ENCODE peak calls at places on chromosomes 6 and 20, in six cellular contexts. One of them, this sample, is unnamed. For H3K4me1 and H3K9me3, the result is how much of the 10 kb centered on the place peaks cover.

GRCh38 chr20:30815577-30816181 is 441.8 kb upstream of the DEFB115 start:
- DNase-seq in uterus: no peak
- DNase-seq in mucosa of descending colon: no peak
- DNase-seq in transverse colon: no peak
- DNase-seq in heart left ventricle: no peak
- DNase-seq in prostate gland: no peak
- DNase-seq in this sample: no peak

GRCh38 chr6:11217360-11218076 is 14.9 kb downstream of the NEDD9 start:
- DNase-seq in transverse colon: peak
- DNase-seq in prostate gland: peak
- DNase-seq in heart left ventricle: no peak
- DNase-seq in mucosa of descending colon: peak
- DNase-seq in uterus: no peak
- DNase-seq in this sample: peak

GRCh38 chr6:34332255-34333198 is 59.9 kb downstream of the NUDT3 start:
- DNase-seq in transverse colon: no peak
- DNase-seq in mucosa of descending colon: no peak
- DNase-seq in heart left ventricle: no peak
- DNase-seq in prostate gland: no peak
- DNase-seq in uterus: no peak
- DNase-seq in this sample: no peak

GRCh38 chr20:3923818-3924217 is 34.6 kb downstream of the PANK2 start:
- DNase-seq in prostate gland: no peak
- DNase-seq in mucosa of descending colon: no peak
- DNase-seq in heart left ventricle: no peak
- DNase-seq in uterus: no peak
- DNase-seq in transverse colon: no peak
- DNase-seq in this sample: no peak

GRCh38 chr6:73353636-73354388 is at the start of gene DPPA5:
- DNase-seq in heart left ventricle: no peak
- DNase-seq in prostate gland: no peak
- DNase-seq in mucosa of descending colon: no peak
- DNase-seq in uterus: no peak
- DNase-seq in transverse colon: no peak
- DNase-seq in this sample: no peak

GRCh38 chr20:34984756-34985261 is 29.1 kb downstream of the MYH7B start:
- DNase-seq in heart left ventricle: peak
- DNase-seq in mucosa of descending colon: no peak
- DNase-seq in transverse colon: no peak
- DNase-seq in uterus: no peak
- DNase-seq in prostate gland: no peak
- DNase-seq in this sample: no peak

GRCh38 chr20:63321148-63321831 is 28.3 kb downstream of the COL20A1 start:
- DNase-seq in transverse colon: no peak
- DNase-seq in uterus: no peak
- DNase-seq in mucosa of descending colon: no peak
- DNase-seq in heart left ventricle: peak
- DNase-seq in prostate gland: no peak
- DNase-seq in this sample: no peak

GRCh38 chr20:32183947-32184635 is 23.5 kb downstream of the PLAGL2 start:
- DNase-seq in prostate gland: no peak
- DNase-seq in heart left ventricle: no peak
- DNase-seq in transverse colon: no peak
- DNase-seq in uterus: no peak
- DNase-seq in mucosa of descending colon: no peak
- DNase-seq in this sample: no peak

GRCh38 chr6:147382945-147383554 is 125.4 kb upstream of the SAMD5 start:
- DNase-seq in transverse colon: no peak
- DNase-seq in mucosa of descending colon: peak
- DNase-seq in uterus: no peak
- DNase-seq in prostate gland: no peak
- DNase-seq in heart left ventricle: no peak
- DNase-seq in this sample: no peak

GRCh38 chr20:46348231-46348803 is 40.0 kb upstream of the CDH22 start:
- DNase-seq in uterus: no peak
- DNase-seq in heart left ventricle: no peak
- DNase-seq in prostate gland: no peak
- DNase-seq in transverse colon: no peak
- DNase-seq in mucosa of descending colon: no peak
- DNase-seq in this sample: no peak
- TF ChIP-seq CTCF in uterus: no peak
- TF ChIP-seq CTCF in heart left ventricle: no peak
- TF ChIP-seq CTCF in prostate gland: no peak
- TF ChIP-seq CTCF in transverse colon: no peak
- TF ChIP-seq CTCF in mucosa of descending colon: no peak
- TF ChIP-seq CTCF in this sample: no peak

DNA sequence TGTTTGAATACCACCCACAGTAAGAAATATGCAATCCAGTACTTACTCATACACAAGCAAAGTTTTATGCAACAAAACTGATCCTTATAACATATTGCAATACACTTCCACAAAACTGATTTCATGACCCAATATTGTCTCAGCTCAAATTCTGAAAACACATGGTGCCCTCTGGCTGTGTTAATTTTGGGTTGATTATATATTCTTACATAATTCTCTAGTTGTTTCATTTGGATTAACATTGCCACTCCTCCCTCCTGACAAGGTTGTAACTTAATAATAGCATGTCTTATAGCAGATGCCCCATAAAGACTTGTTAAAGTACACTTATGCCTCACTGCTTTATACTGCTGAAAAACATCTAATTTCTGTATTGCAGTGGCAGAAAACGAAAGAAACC is 73.0 kb upstream of the TULP1 start:
- DNase-seq in heart left ventricle: no peak
- DNase-seq in prostate gland: no peak
- DNase-seq in transverse colon: no peak
- DNase-seq in mucosa of descending colon: no peak
- DNase-seq in uterus: no peak
- DNase-seq in this sample: no peak
- H3K4me1 ChIP-seq in heart left ventricle: under half
- H3K4me1 ChIP-seq in prostate gland: under half
- H3K4me1 ChIP-seq in transverse colon: under half
- H3K4me1 ChIP-seq in mucosa of descending colon: under half
- H3K4me1 ChIP-seq in uterus: under half
- H3K4me1 ChIP-seq in this sample: under half

GRCh38 chr20:50369225-50370035 is 140.8 kb upstream of the PTPN1 start:
- DNase-seq in prostate gland: peak
- DNase-seq in mucosa of descending colon: peak
- DNase-seq in uterus: no peak
- DNase-seq in heart left ventricle: no peak
- DNase-seq in transverse colon: peak
- DNase-seq in this sample: peak
- H3K9me3 ChIP-seq in prostate gland: under half
- H3K9me3 ChIP-seq in mucosa of descending colon: under half
- H3K9me3 ChIP-seq in uterus: under half
- H3K9me3 ChIP-seq in heart left ventricle: under half
- H3K9me3 ChIP-seq in transverse colon: under half
- H3K9me3 ChIP-seq in this sample: under half

GRCh38 chr6:56580271-56580670 is 62.4 kb downstream of the DST start:
- DNase-seq in uterus: no peak
- DNase-seq in transverse colon: no peak
- DNase-seq in prostate gland: no peak
- DNase-seq in heart left ventricle: no peak
- DNase-seq in mucosa of descending colon: no peak
- DNase-seq in this sample: no peak
- TF ChIP-seq CTCF in uterus: no peak
- TF ChIP-seq CTCF in transverse colon: no peak
- TF ChIP-seq CTCF in prostate gland: no peak
- TF ChIP-seq CTCF in heart left ventricle: no peak
- TF ChIP-seq CTCF in mucosa of descending colon: no peak
- TF ChIP-seq CTCF in this sample: no peak

DNA sequence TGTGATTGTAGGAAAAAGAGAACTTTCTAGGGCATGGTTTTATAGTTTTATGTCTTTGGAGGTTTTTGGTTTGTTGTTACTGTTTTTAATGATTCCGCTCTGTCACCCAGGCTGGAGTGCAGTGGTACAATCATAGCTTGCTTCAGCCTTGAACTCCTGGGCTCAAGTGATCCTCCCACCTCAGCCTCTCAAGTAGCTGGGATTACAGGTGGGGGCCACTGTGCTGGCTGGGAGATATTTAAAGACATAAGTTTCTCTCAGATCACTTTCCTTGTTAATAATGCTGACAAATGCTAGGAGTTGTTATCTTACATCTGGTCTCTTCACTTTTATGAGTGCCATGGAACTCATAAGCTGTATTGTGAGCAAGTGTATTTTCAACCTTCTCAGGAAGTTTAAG is 116.3 kb downstream of the SCAF8 start:
- DNase-seq in transverse colon: no peak
- DNase-seq in mucosa of descending colon: no peak
- DNase-seq in prostate gland: no peak
- DNase-seq in heart left ventricle: no peak
- DNase-seq in uterus: no peak
- DNase-seq in this sample: no peak
- H3K4me1 ChIP-seq in transverse colon: under half
- H3K4me1 ChIP-seq in mucosa of descending colon: under half
- H3K4me1 ChIP-seq in prostate gland: under half
- H3K4me1 ChIP-seq in heart left ventricle: under half
- H3K4me1 ChIP-seq in uterus: under half
- H3K4me1 ChIP-seq in this sample: under half

DNA sequence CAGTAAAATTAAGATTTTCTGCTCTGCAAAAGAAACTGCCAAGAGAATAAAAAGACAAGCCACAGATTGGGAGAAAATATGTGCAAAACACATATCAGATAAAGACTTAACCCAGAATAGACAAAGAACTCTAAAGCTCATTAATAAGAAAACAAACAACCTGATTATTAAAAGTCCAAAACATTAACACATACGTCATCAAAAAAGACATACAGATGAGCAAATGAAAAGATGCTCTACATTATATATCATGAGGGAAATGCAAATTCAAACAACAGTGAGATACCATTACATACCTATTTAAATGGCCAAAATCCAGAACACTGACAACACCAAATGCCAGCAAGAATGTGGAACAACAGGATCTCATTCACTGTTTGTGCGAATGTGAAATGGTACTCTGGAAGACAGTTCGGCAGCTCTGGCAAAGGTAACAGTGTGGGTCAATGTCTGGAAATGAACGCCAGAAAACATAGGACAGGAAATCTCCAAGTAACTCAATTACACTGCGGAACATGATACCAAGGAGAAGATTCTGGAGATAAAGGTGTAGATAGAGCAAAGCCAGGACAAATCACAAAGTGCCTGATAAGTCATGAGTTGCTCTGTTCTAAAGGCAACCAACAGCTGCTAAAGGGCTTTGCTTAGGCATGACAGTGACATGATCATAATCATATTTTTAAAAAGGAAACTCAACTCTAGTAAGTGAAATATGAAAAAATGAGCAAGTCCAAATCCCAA is 96.8 kb downstream of the PDE10A start:
- DNase-seq in mucosa of descending colon: no peak
- DNase-seq in uterus: no peak
- DNase-seq in prostate gland: no peak
- DNase-seq in heart left ventricle: no peak
- DNase-seq in transverse colon: no peak
- DNase-seq in this sample: no peak
- H3K9me3 ChIP-seq in mucosa of descending colon: under half
- H3K9me3 ChIP-seq in uterus: under half
- H3K9me3 ChIP-seq in prostate gland: under half
- H3K9me3 ChIP-seq in heart left ventricle: under half
- H3K9me3 ChIP-seq in transverse colon: under half
- H3K9me3 ChIP-seq in this sample: under half

GRCh38 chr20:43658723-43659419 is 8.0 kb upstream of the MYBL2 start:
- DNase-seq in heart left ventricle: no peak
- DNase-seq in uterus: no peak
- DNase-seq in transverse colon: no peak
- DNase-seq in mucosa of descending colon: no peak
- DNase-seq in prostate gland: no peak
- DNase-seq in this sample: no peak
- TF ChIP-seq CTCF in heart left ventricle: no peak
- TF ChIP-seq CTCF in uterus: no peak
- TF ChIP-seq CTCF in transverse colon: no peak
- TF ChIP-seq CTCF in mucosa of descending colon: no peak
- TF ChIP-seq CTCF in prostate gland: no peak
- TF ChIP-seq CTCF in this sample: no peak

GRCh38 chr6:22296067-22296466 is 769 bp downstream of the PRL start:
- DNase-seq in uterus: no peak
- DNase-seq in heart left ventricle: no peak
- DNase-seq in mucosa of descending colon: no peak
- DNase-seq in prostate gland: no peak
- DNase-seq in transverse colon: no peak
- DNase-seq in this sample: no peak
- H3K4me1 ChIP-seq in uterus: under half
- H3K4me1 ChIP-seq in heart left ventricle: under half
- H3K4me1 ChIP-seq in mucosa of descending colon: under half
- H3K4me1 ChIP-seq in prostate gland: under half
- H3K4me1 ChIP-seq in transverse colon: under half
- H3K4me1 ChIP-seq in this sample: under half

DNA sequence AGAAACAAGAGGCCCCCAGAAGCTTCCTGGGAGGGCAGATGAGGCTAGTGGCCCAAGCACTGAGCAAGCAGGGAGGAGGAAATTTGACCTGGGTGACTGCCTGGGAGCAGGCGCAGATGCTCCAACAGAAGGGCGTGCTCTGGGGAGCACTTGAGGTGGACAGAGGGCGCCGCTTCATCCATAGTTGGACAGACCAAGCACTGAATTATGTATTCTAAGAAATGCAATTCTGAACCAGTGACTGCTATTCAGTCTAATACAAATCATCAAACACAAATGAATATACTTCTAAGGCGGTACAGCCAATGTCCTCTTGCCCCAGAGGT is 28.7 kb upstream of the IRF4 start:
- DNase-seq in uterus: no peak
- DNase-seq in mucosa of descending colon: no peak
- DNase-seq in prostate gland: no peak
- DNase-seq in transverse colon: no peak
- DNase-seq in heart left ventricle: no peak
- DNase-seq in this sample: no peak
- H3K9me3 ChIP-seq in uterus: under half
- H3K9me3 ChIP-seq in mucosa of descending colon: half or more
- H3K9me3 ChIP-seq in prostate gland: under half
- H3K9me3 ChIP-seq in transverse colon: under half
- H3K9me3 ChIP-seq in heart left ventricle: under half
- H3K9me3 ChIP-seq in this sample: under half

DNA sequence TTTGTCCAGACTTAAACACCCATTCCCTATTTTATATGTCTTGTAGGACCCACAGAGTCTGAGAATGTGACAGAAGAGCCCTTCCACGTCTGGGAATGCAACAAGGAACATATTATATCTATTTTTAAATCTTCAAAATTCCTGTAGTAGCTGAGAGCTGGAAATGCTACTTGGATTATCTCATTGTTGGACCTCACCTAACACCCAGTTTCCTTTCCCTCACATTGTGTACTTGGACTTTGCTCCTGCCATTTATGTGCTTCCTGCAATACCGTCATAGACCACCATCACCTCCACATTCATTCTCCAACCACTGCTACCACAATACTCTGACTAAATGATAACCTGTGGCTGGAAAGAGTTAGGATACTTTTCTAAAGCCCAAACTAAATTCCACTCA is 335.4 kb downstream of the COL12A1 start:
- DNase-seq in uterus: no peak
- DNase-seq in mucosa of descending colon: peak
- DNase-seq in heart left ventricle: no peak
- DNase-seq in transverse colon: peak
- DNase-seq in prostate gland: no peak
- DNase-seq in this sample: no peak
- TF ChIP-seq CTCF in uterus: no peak
- TF ChIP-seq CTCF in mucosa of descending colon: peak
- TF ChIP-seq CTCF in heart left ventricle: no peak
- TF ChIP-seq CTCF in transverse colon: peak
- TF ChIP-seq CTCF in prostate gland: no peak
- TF ChIP-seq CTCF in this sample: no peak